ENCODE peak calls at places on chromosomes 16 and 17, in ten cellular contexts. J, Q, N, Y, H, M, D, I, K and X are unnamed samples.

GRCh38 chr17:72702136-72702735 is 390.3 kb downstream of the SLC39A11 start:
- DNase-seq in J (no peak), Q (no peak), N (no peak), Y (no peak), H (peak; percentile 77), M (no peak), D (no peak), I (no peak), K (no peak), X (no peak)

GRCh38 chr16:5349661-5350060 is 252.1 kb upstream of the EEF2KMT start:
- DNase-seq in J (no peak), Q (no peak), N (no peak), Y (no peak), H (no peak), M (no peak), D (no peak), I (no peak), K (no peak), X (no peak)

GRCh38 chr17:41910701-41911391 is 7.9 kb downstream of the ACLY start:
- DNase-seq in J (no peak), Q (peak; percentile 86), N (no peak), Y (no peak), H (peak; percentile 99), M (no peak), D (peak; percentile 95), I (no peak), K (no peak), X (no peak)

GRCh38 chr16:69833357-69833781 is 71.2 kb downstream of the WWP2 start:
- DNase-seq in J (no peak), Q (no peak), N (no peak), Y (no peak), H (no peak), M (no peak), D (no peak), I (no peak), K (no peak), X (no peak)

GRCh38 chr17:969767-970387 is 9.7 kb downstream of the NXN start:
- DNase-seq in J (no peak), Q (no peak), N (no peak), Y (no peak), H (no peak), M (no peak), D (no peak), I (no peak), K (no peak), X (no peak)

GRCh38 chr17:6231886-6232767 is 161.9 kb downstream of the WSCD1 start:
- DNase-seq in J (no peak), Q (peak; percentile 84), N (no peak), Y (no peak), H (peak; percentile 55), M (no peak), D (peak; percentile 54), I (no peak), K (no peak), X (no peak)

GRCh38 chr17:49764559-49765180 is 739 bp upstream of the FAM117A start:
- DNase-seq in J (no peak), Q (no peak), N (no peak), Y (no peak), H (no peak), M (no peak), D (no peak), I (no peak), K (no peak), X (no peak)

GRCh38 chr16:82481455-82481854 is 145.3 kb upstream of the CDH13 start:
- DNase-seq in J (no peak), Q (no peak), N (no peak), Y (no peak), H (peak; percentile 0), M (no peak), D (no peak), I (no peak), K (no peak), X (no peak)

GRCh38 chr17:14506364-14506763 is 205.5 kb downstream of the HS3ST3B1 start:
- DNase-seq in J (no peak), Q (no peak), N (no peak), Y (no peak), H (no peak), M (no peak), D (no peak), I (no peak), K (no peak), X (no peak)

GRCh38 chr17:15431201-15431600 is 36.2 kb downstream of the CDRT4 start:
- DNase-seq in J (no peak), Q (no peak), N (no peak), Y (no peak), H (no peak), M (no peak), D (no peak), I (no peak), K (no peak), X (peak; percentile 91)

GRCh38 chr17:31724026-31724425 is 135.0 kb downstream of the COPRS start:
- DNase-seq in J (no peak), Q (no peak), N (no peak), Y (no peak), H (peak; percentile 82), M (no peak), D (peak; percentile 16), I (no peak), K (no peak), X (no peak)

GRCh38 chr17:81741594-81742452 is 29.7 kb downstream of the SLC25A10 start:
- DNase-seq in J (no peak), Q (peak; percentile 79), N (no peak), Y (no peak), H (no peak), M (no peak), D (no peak), I (no peak), K (no peak), X (no peak)

GRCh38 chr16:56600398-56600999 is 7.9 kb upstream of the MT2A start:
- DNase-seq in J (no peak), Q (no peak), N (no peak), Y (no peak), H (no peak), M (peak; percentile 55), D (no peak), I (no peak), K (no peak), X (no peak)

GRCh38 chr17:44758414-44759095 is at the start of gene ADAM11:
- DNase-seq in J (no peak), Q (peak; percentile 62), N (no peak), Y (no peak), H (no peak), M (peak; percentile 56), D (no peak), I (no peak), K (no peak), X (no peak)

GRCh38 chr16:27083861-27084261 is 17.1 kb downstream of the C16orf82 start:
- DNase-seq in J (no peak), Q (no peak), N (no peak), Y (peak; percentile 16), H (no peak), M (peak; percentile 23), D (no peak), I (peak; percentile 28), K (no peak), X (no peak)

GRCh38 chr16:3864562-3864961 is 16.0 kb downstream of the CREBBP start:
- DNase-seq in J (no peak), Q (no peak), N (no peak), Y (no peak), H (no peak), M (no peak), D (no peak), I (no peak), K (no peak), X (no peak)
- TF ChIP-seq CTCF in J (no peak), Q (no peak), N (no peak), Y (no peak), H (no peak), M (no peak), D (no peak), I (no peak), K (no peak), X (no peak)

GRCh38 chr17:76700627-76701470 is 9.9 kb downstream of the MXRA7 start:
- DNase-seq in J (no peak), Q (no peak), N (no peak), Y (peak; percentile 89), H (peak; percentile 91), M (peak; percentile 71), D (no peak), I (peak; percentile 87), K (peak; percentile 55), X (peak; percentile 87)
- H3K4me3 ChIP-seq in J (no peak overlapping the region), Q (no peak overlapping the region), N (peak overlapping the region; percentile 59), Y (peak overlapping the region; percentile 51), H (peak overlapping the region; percentile 26), M (no peak overlapping the region), D (no peak overlapping the region), I (peak overlapping the region; percentile 30), K (peak overlapping the region; percentile 69), X (peak overlapping the region; percentile 66)

DNA sequence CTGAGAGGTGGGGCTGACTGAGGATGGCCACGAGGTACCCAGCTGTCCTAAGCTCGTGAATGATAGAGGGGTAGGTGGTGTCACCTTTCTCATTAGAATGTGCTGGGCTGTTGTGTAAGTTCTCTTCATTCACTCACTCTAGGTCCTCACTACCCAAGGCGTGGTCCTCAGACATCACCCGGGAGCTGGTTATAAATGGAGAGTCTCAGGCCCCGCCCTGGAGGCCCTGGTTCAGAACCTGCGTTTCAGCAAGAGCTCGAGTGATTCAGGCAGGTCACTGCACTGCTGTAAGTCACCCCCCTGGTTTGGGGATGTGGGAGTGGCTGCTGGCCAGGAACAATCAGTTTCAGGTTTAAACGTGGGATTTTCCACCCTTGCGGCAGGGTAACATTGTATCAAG is 139.8 kb downstream of the FOXL1 start:
- DNase-seq in J (no peak), Q (peak; percentile 76), N (no peak), Y (no peak), H (no peak), M (no peak), D (no peak), I (no peak), K (no peak), X (no peak)
- H3K36me3 ChIP-seq in J (no peaks in the 10 kb centered on the region), Q (no peaks in the 10 kb centered on the region), N (no peaks in the 10 kb centered on the region), Y (no peaks in the 10 kb centered on the region), H (no peaks in the 10 kb centered on the region), M (no peaks in the 10 kb centered on the region), D (no peaks in the 10 kb centered on the region), I (no peaks in the 10 kb centered on the region), K (no peaks in the 10 kb centered on the region), X (no peaks in the 10 kb centered on the region)

GRCh38 chr17:71461504-71462197 is 659.2 kb upstream of the SOX9 start:
- DNase-seq in J (no peak), Q (no peak), N (no peak), Y (no peak), H (no peak), M (no peak), D (no peak), I (no peak), K (no peak), X (no peak)

GRCh38 chr17:71458322-71458721 is 662.5 kb upstream of the SOX9 start:
- DNase-seq in J (no peak), Q (peak; percentile 62), N (no peak), Y (no peak), H (no peak), M (no peak), D (no peak), I (no peak), K (no peak), X (no peak)

GRCh38 chr17:71455219-71455618 is 665.6 kb upstream of the SOX9 start:
- DNase-seq in J (no peak), Q (no peak), N (no peak), Y (no peak), H (no peak), M (no peak), D (no peak), I (no peak), K (no peak), X (no peak)

GRCh38 chr17:71464241-71464640 is 656.6 kb upstream of the SOX9 start:
- DNase-seq in J (no peak), Q (no peak), N (no peak), Y (no peak), H (peak; percentile 39), M (no peak), D (no peak), I (no peak), K (no peak), X (no peak)

GRCh38 chr17:71460943-71461342 is 659.9 kb upstream of the SOX9 start:
- DNase-seq in J (no peak), Q (no peak), N (no peak), Y (no peak), H (no peak), M (peak; percentile 23), D (no peak), I (no peak), K (no peak), X (no peak)
- TF ChIP-seq CTCF in J (no peak), Q (peak; percentile 45), N (no peak), Y (peak; percentile 35), H (peak; percentile 51), M (peak; percentile 54), D (peak; percentile 33), I (peak; percentile 27), K (no peak), X (peak; percentile 17)